ENCODE peak calls at places on chromosomes 12 and 14, in seven cellular contexts. C is sigmoid colon, T is ovary, E is brain microvascular endothelial cell, S is OCI-LY7, H is GM23248, M is uterus. Q is an unnamed sample.

GRCh38 chr14:90373887-90374286 is 22.9 kb upstream of the CALM1 start:
- DNase-seq in S (no peak), T (no peak), M (no peak), E (no peak), C (no peak), H (no peak), Q (no peak)

GRCh38 chr12:131709226-131709625 is 1.7 kb upstream of the SFSWAP start:
- DNase-seq in H (no peak), S (no peak), T (no peak), E (no peak), M (no peak), C (no peak), Q (no peak)

GRCh38 chr12:96192926-96193573 is 1.1 kb upstream of the ELK3 start:
- DNase-seq in M (no peak), H (no peak), E (no peak), C (no peak), S (no peak), T (no peak), Q (no peak)

GRCh38 chr12:108839890-108840230 is 17.5 kb downstream of the SSH1 start:
- DNase-seq in H (no peak), E (no peak), T (no peak), M (no peak), S (no peak), C (no peak), Q (no peak)

GRCh38 chr12:51639361-51639760 is 48.3 kb downstream of the SCN8A start:
- DNase-seq in T (no peak), E (no peak), S (no peak), C (no peak), M (no peak), H (peak; percentile 49), Q (no peak)

GRCh38 chr12:78099806-78100205 is 269.1 kb downstream of the NAV3 start:
- DNase-seq in M (no peak), S (no peak), E (no peak), T (no peak), C (no peak), H (no peak), Q (no peak)

GRCh38 chr14:20873370-20874177 is 17.6 kb upstream of the RNASE3 start:
- DNase-seq in T (peak; percentile 70), M (peak; percentile 64), E (peak; percentile 61), S (peak; percentile 56), C (peak; percentile 84), H (peak; percentile 80), Q (peak; percentile 71)

GRCh38 chr14:38404100-38404541 is 148.2 kb upstream of the CLEC14A start:
- DNase-seq in M (no peak), C (no peak), T (no peak), H (peak; percentile 90), S (no peak), E (no peak), Q (no peak)

GRCh38 chr12:121451931-121452330 is 52.0 kb downstream of the RNF34 start:
- DNase-seq in S (no peak), E (no peak), H (peak; percentile 62), C (no peak), T (no peak), M (no peak), Q (no peak)

GRCh38 chr14:33851931-33852330 is 98.9 kb downstream of the EGLN3 start:
- DNase-seq in H (no peak), M (no peak), E (no peak), S (no peak), T (no peak), C (no peak), Q (no peak)

GRCh38 chr12:24719293-24719721 is 229.6 kb downstream of the BCAT1 start:
- DNase-seq in E (peak; percentile 72), S (no peak), H (peak; percentile 42), M (no peak), T (no peak), C (no peak), Q (peak; percentile 56)

GRCh38 chr12:57330989-57331388 is 80.0 kb upstream of the STAC3 start:
- DNase-seq in S (no peak), E (no peak), H (no peak), C (no peak), T (no peak), M (no peak), Q (no peak)

GRCh38 chr12:115374480-115375187 is 690.7 kb upstream of the TBX3 start:
- DNase-seq in S (no peak), M (no peak), E (no peak), C (no peak), H (no peak), T (no peak), Q (peak; percentile 12)

GRCh38 chr12:64019101-64019500 is 174.6 kb downstream of the SRGAP1 start:
- DNase-seq in S (no peak), T (no peak), E (no peak), H (no peak), M (no peak), C (no peak), Q (no peak)

GRCh38 chr12:113273053-113273725 is 51.9 kb downstream of the TPCN1 start:
- DNase-seq in E (no peak), T (peak; percentile 19), C (no peak), H (peak; percentile 29), M (no peak), S (no peak), Q (no peak)

GRCh38 chr12:10701226-10701681 is 21.9 kb downstream of the YBX3 start:
- DNase-seq in S (no peak), M (no peak), H (peak; percentile 65), T (no peak), C (no peak), E (no peak), Q (no peak)

GRCh38 chr12:89225401-89225800 is 126.9 kb downstream of the DUSP6 start:
- DNase-seq in M (peak; percentile 19), H (peak; percentile 93), S (no peak), E (peak; percentile 45), C (no peak), T (no peak), Q (peak; percentile 49)

GRCh38 chr12:29725587-29726320 is 58.0 kb downstream of the TMTC1 start:
- DNase-seq in E (peak; percentile 98), H (peak; percentile 58), T (no peak), C (peak; percentile 72), S (no peak), M (peak; percentile 54), Q (peak; percentile 4)

GRCh38 chr12:116172224-116172849 is 105.2 kb downstream of the MED13L start:
- DNase-seq in T (no peak), S (no peak), M (no peak), C (no peak), H (peak; percentile 29), E (no peak), Q (no peak)

GRCh38 chr12:58920956-58921861 is 905 bp upstream of the LRIG3 start:
- DNase-seq in H (peak; percentile 3), S (no peak), C (no peak), M (peak; percentile 25), T (peak; percentile 52), E (no peak), Q (no peak)

GRCh38 chr12:89040146-89040964 is 311.9 kb downstream of the DUSP6 start:
- DNase-seq in S (peak; percentile 57), E (peak; percentile 71), H (peak; percentile 27), T (no peak), M (no peak), C (no peak), Q (peak; percentile 70)

DNA sequence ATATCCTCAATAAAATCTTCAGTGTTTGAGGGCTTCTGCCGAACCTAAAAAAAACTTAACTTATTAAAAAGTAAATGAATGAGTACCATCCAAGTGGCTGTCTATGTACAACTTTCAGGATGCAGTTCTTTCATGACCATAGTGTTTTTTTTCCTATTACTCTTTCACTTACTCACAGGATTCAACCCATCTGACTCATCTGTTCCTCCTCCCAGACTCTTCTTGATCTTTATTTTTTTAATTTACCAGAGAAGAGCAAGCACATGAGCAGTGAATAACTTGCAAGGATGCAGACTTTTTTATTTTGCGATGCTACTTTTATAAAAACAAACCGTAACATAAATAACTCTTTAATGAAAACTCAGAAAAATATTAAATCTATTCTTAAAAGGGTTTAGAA is 24.5 kb downstream of the RECQL start:
- DNase-seq in E (peak; percentile 35), T (no peak), M (no peak), H (peak; percentile 84), S (no peak), C (no peak), Q (no peak)
- H3K36me3 ChIP-seq in E (peaks cover 65% of the 10 kb centered on the region), T (no peaks in the 10 kb centered on the region), M (no peaks in the 10 kb centered on the region), H (peaks cover 68% of the 10 kb centered on the region), S (peaks cover 97% of the 10 kb centered on the region), C (peaks cover 15% of the 10 kb centered on the region), Q (peaks cover 12% of the 10 kb centered on the region)

GRCh38 chr12:69570000-69570516 is 15.2 kb upstream of the CCT2 start:
- DNase-seq in E (no peak), T (no peak), C (no peak), S (no peak), M (no peak), H (peak; percentile 44), Q (no peak)

GRCh38 chr12:69566603-69567002 is 18.7 kb upstream of the CCT2 start:
- DNase-seq in H (no peak), C (no peak), E (no peak), S (no peak), M (no peak), T (no peak), Q (no peak)

GRCh38 chr12:69570545-69571399 is 14.5 kb upstream of the CCT2 start:
- DNase-seq in S (peak; percentile 75), C (peak; percentile 68), H (peak; percentile 80), E (peak; percentile 64), M (peak; percentile 63), T (peak; percentile 52), Q (no peak)

GRCh38 chr12:69563166-69563762 is 22.0 kb upstream of the CCT2 start:
- DNase-seq in H (no peak), E (no peak), T (no peak), M (no peak), C (no peak), S (no peak), Q (no peak)

GRCh38 chr12:69569236-69569635 is 16.0 kb upstream of the CCT2 start:
- DNase-seq in H (peak; percentile 75), E (no peak), S (no peak), C (no peak), T (no peak), M (no peak), Q (no peak)
- H3K4me3 ChIP-seq in H (peak overlapping the region; percentile 23), E (no peak overlapping the region), S (no peak overlapping the region), C (no peak overlapping the region), T (no peak overlapping the region), M (no peak overlapping the region), Q (no peak overlapping the region)

DNA sequence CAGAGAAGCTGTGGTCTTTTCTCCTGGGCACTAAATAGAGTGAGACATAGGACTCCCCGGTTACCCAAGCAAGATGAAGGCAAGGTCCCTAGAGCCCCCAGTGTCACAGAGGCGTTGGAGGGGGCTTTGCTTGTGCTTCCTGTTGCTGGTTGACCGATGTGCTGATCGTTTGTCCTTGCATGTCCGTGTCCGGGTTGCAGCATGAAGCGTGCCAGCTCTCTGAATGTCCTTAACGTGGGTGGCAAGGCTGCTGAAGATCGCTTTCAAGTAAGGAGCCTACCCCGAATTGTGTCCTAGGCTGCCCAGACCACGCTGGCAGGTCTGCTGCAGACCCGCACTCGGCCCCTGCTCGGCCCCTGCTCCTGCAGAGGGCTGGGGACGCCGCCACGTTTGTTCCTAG is 23.1 kb downstream of the XRCC3 start:
- DNase-seq in H (no peak), T (no peak), S (peak; percentile 73), M (no peak), E (no peak), C (no peak), Q (no peak)
- H3K36me3 ChIP-seq in H (peaks cover 62% of the 10 kb centered on the region), T (no peaks in the 10 kb centered on the region), S (peaks cover 61% of the 10 kb centered on the region), M (no peaks in the 10 kb centered on the region), E (peaks cover 36% of the 10 kb centered on the region), C (peaks cover 12% of the 10 kb centered on the region), Q (peaks cover 11% of the 10 kb centered on the region)

GRCh38 chr14:28875937-28876910 is 109.6 kb downstream of the FOXG1 start:
- DNase-seq in M (no peak), H (no peak), T (no peak), S (no peak), E (no peak), C (no peak), Q (no peak)
- H3K4me3 ChIP-seq in M (no peak overlapping the region), H (no peak overlapping the region), T (no peak overlapping the region), S (no peak overlapping the region), E (no peak overlapping the region), C (no peak overlapping the region), Q (no peak overlapping the region)

GRCh38 chr12:100331871-100332270 is 25.0 kb upstream of the SLC17A8 start:
- DNase-seq in C (no peak), T (no peak), S (no peak), M (no peak), H (no peak), E (no peak), Q (no peak)
- H3K36me3 ChIP-seq in C (no peaks in the 10 kb centered on the region), T (no peaks in the 10 kb centered on the region), S (peaks cover 65% of the 10 kb centered on the region), M (no peaks in the 10 kb centered on the region), H (peaks cover 20% of the 10 kb centered on the region), E (peaks cover 32% of the 10 kb centered on the region), Q (peaks cover 3% of the 10 kb centered on the region)

Q was measured in GM06990.